ENCODE peak calls at places on chromosomes 16 and 17, in eight cellular contexts. B is hippocampal formation; P is GM12891; C is SK-N-SH; O is A549; J is HCT116; U is activated naive CD8-positive, alpha-beta T cell treated with anti-CD3 and anti-CD28 coated beads for 36 hours; Y is neural crest cell. K is an unnamed sample.

GRCh38 chr16:13120557-13120956 is 219.2 kb downstream of the SHISA9 start:
- DNase-seq in O (no peak), J (no peak), B (no peak), U (no peak), Y (no peak), C (no peak), P (no peak), K (no peak)

GRCh38 chr17:59498421-59499307 is 66.7 kb upstream of the DHX40 start:
- DNase-seq in P (no peak), Y (no peak), C (peak), B (no peak), U (no peak), O (no peak), J (no peak), K (no peak)

GRCh38 chr16:30065943-30066881 is 652 bp downstream of the ALDOA start:
- DNase-seq in P (no peak), B (no peak), C (peak), Y (no peak), J (no peak), U (peak), O (peak), K (no peak)

GRCh38 chr17:45719335-45720071 is 64.6 kb upstream of the CRHR1 start:
- DNase-seq in B (no peak), C (no peak), Y (no peak), U (peak), O (peak), P (no peak), J (peak), K (peak)

GRCh38 chr17:77666881-77667395 is 291.6 kb upstream of the TNRC6C start:
- DNase-seq in U (peak), C (no peak), J (no peak), O (no peak), P (no peak), B (no peak), Y (no peak), K (no peak)

GRCh38 chr17:44970136-44970737 is 2.1 kb upstream of the C1QL1 start:
- DNase-seq in C (peak), B (no peak), P (no peak), J (no peak), U (peak), O (no peak), Y (peak), K (no peak)

GRCh38 chr17:3865166-3865565 is 19.1 kb upstream of the NCBP3 start:
- DNase-seq in Y (no peak), B (no peak), C (no peak), P (no peak), J (no peak), O (no peak), U (no peak), K (no peak)

GRCh38 chr17:12909511-12909910 is 108.3 kb downstream of the ELAC2 start:
- DNase-seq in B (no peak), O (no peak), Y (no peak), C (no peak), U (no peak), J (no peak), P (no peak), K (no peak)

GRCh38 chr17:31491794-31492171 is 100.3 kb downstream of the RAB11FIP4 start:
- DNase-seq in C (no peak), P (no peak), J (no peak), Y (no peak), B (no peak), O (no peak), U (no peak), K (no peak)

GRCh38 chr16:35425270-35425669 is 1965.9 kb downstream of the TP53TG3F start:
- DNase-seq in P (no peak), J (no peak), O (no peak), B (no peak), U (no peak), C (peak), Y (no peak), K (no peak)

GRCh38 chr16:66099261-66099660 is 267.2 kb upstream of the CDH5 start:
- DNase-seq in O (no peak), Y (no peak), B (no peak), P (no peak), J (no peak), U (no peak), C (no peak), K (no peak)

GRCh38 chr17:77842906-77843249 is 115.6 kb upstream of the TNRC6C start:
- DNase-seq in J (no peak), U (no peak), P (no peak), Y (no peak), C (no peak), B (no peak), O (no peak), K (no peak)

GRCh38 chr17:40518401-40519088 is 17.1 kb upstream of the TNS4 start:
- DNase-seq in O (peak), U (no peak), P (no peak), C (no peak), B (no peak), J (peak), Y (no peak), K (peak)

GRCh38 chr17:17737938-17738894 is 57.0 kb downstream of the RAI1 start:
- DNase-seq in O (peak), C (peak), J (no peak), B (no peak), U (no peak), Y (no peak), P (no peak), K (no peak)

GRCh38 chr17:48615212-48615962 is at the start of gene HOXB8:
- DNase-seq in P (no peak), B (no peak), O (no peak), Y (no peak), U (no peak), J (no peak), C (no peak), K (peak)

GRCh38 chr17:58308985-58309917 is 19.3 kb downstream of the TSPOAP1 start:
- DNase-seq in O (no peak), J (no peak), U (no peak), Y (no peak), P (peak), B (no peak), C (peak), K (no peak)

GRCh38 chr16:24611310-24611709 is 71.9 kb downstream of the RBBP6 start:
- DNase-seq in U (no peak), J (no peak), P (no peak), O (no peak), C (no peak), Y (no peak), B (no peak), K (no peak)

GRCh38 chr17:14119546-14119945 is 50.2 kb downstream of the COX10 start:
- DNase-seq in U (no peak), J (no peak), B (no peak), Y (no peak), C (no peak), O (no peak), P (no peak), K (no peak)

GRCh38 chr17:58398574-58399266 is 18.6 kb downstream of the RNF43 start:
- DNase-seq in C (no peak), P (no peak), U (no peak), B (no peak), Y (no peak), O (no peak), J (no peak), K (no peak)

GRCh38 chr16:11916524-11917285 is 949 bp upstream of the GSPT1 start:
- DNase-seq in Y (no peak), J (no peak), U (no peak), P (no peak), C (no peak), O (peak), B (no peak), K (peak)

GRCh38 chr16:64975821-64976220 is 146.0 kb downstream of the CDH11 start:
- DNase-seq in C (no peak), B (no peak), P (no peak), U (no peak), J (no peak), Y (no peak), O (no peak), K (no peak)

GRCh38 chr16:53291757-53292392 is 142.4 kb upstream of the RBL2 start:
- DNase-seq in U (no peak), C (no peak), O (no peak), B (no peak), J (no peak), Y (no peak), P (no peak), K (peak)

GRCh38 chr16:80007216-80007615 is 406.7 kb upstream of the MAF start:
- DNase-seq in O (no peak), B (no peak), P (no peak), U (no peak), Y (no peak), J (no peak), C (no peak), K (no peak)

GRCh38 chr17:31908386-31908785 is 6.9 kb upstream of the UTP6 start:
- DNase-seq in O (no peak), U (no peak), J (no peak), Y (no peak), C (no peak), B (no peak), P (no peak), K (no peak)

GRCh38 chr16:3664187-3664896 is 9.9 kb downstream of the DNASE1 start:
- DNase-seq in J (no peak), B (no peak), O (no peak), Y (no peak), U (no peak), P (no peak), C (no peak), K (no peak)